ENCODE peak calls at places on chromosomes 11 and 22, in five cellular contexts. One of them, this sample, is unnamed. For H3K79me1, the result is how much of the 10 kb centered on the place peaks cover.

GRCh38 chr11:123161386-123161785 is 33.7 kb downstream of the CLMP start:
- DNase-seq in H1: no peak
- DNase-seq in H9: no peak
- DNase-seq in trophoblast cell: no peak
- DNase-seq in mesenchymal stem cell: no peak
- DNase-seq in this sample: no peak

GRCh38 chr22:38114484-38115398 is 4.3 kb upstream of the BAIAP2L2 start:
- DNase-seq in H9: peak
- DNase-seq in H1: peak
- DNase-seq in trophoblast cell: peak
- DNase-seq in mesenchymal stem cell: peak
- DNase-seq in this sample: peak

GRCh38 chr22:36816635-36817428 is at the start of gene PVALB:
- DNase-seq in trophoblast cell: no peak
- DNase-seq in mesenchymal stem cell: peak
- DNase-seq in H9: no peak
- DNase-seq in H1: peak
- DNase-seq in this sample: no peak

GRCh38 chr11:24935059-24935458 is 438.2 kb downstream of the LUZP2 start:
- DNase-seq in trophoblast cell: no peak
- DNase-seq in H9: no peak
- DNase-seq in mesenchymal stem cell: peak
- DNase-seq in H1: no peak
- DNase-seq in this sample: no peak

GRCh38 chr22:21818487-21819182 is 48.8 kb downstream of the MAPK1 start:
- DNase-seq in H9: peak
- DNase-seq in mesenchymal stem cell: no peak
- DNase-seq in H1: no peak
- DNase-seq in trophoblast cell: no peak
- DNase-seq in this sample: no peak

GRCh38 chr11:134062255-134063030 is 6.4 kb upstream of the JAM3 start:
- DNase-seq in H9: no peak
- DNase-seq in trophoblast cell: no peak
- DNase-seq in H1: peak
- DNase-seq in mesenchymal stem cell: no peak
- DNase-seq in this sample: no peak

GRCh38 chr22:46542011-46542985 is 4.9 kb upstream of the CELSR1 start:
- DNase-seq in mesenchymal stem cell: peak
- DNase-seq in trophoblast cell: peak
- DNase-seq in H9: peak
- DNase-seq in H1: peak
- DNase-seq in this sample: peak

GRCh38 chr11:61967924-61968757 is 707 bp upstream of the FTH1 start:
- DNase-seq in trophoblast cell: peak
- DNase-seq in H9: no peak
- DNase-seq in mesenchymal stem cell: no peak
- DNase-seq in H1: no peak
- DNase-seq in this sample: no peak

GRCh38 chr11:41921991-41922390 is 462.5 kb upstream of the LRRC4C start:
- DNase-seq in mesenchymal stem cell: no peak
- DNase-seq in H1: no peak
- DNase-seq in trophoblast cell: no peak
- DNase-seq in H9: peak
- DNase-seq in this sample: peak

GRCh38 chr22:36015806-36016519 is 12.7 kb downstream of the RBFOX2 start:
- DNase-seq in H1: no peak
- DNase-seq in mesenchymal stem cell: no peak
- DNase-seq in H9: no peak
- DNase-seq in trophoblast cell: no peak
- DNase-seq in this sample: no peak

GRCh38 chr11:127789887-127790286 is 789.3 kb upstream of the KIRREL3 start:
- DNase-seq in trophoblast cell: no peak
- DNase-seq in mesenchymal stem cell: peak
- DNase-seq in H9: peak
- DNase-seq in H1: no peak
- DNase-seq in this sample: peak

GRCh38 chr11:42951266-42951665 is 360.5 kb upstream of the API5 start:
- DNase-seq in H1: no peak
- DNase-seq in H9: no peak
- DNase-seq in trophoblast cell: no peak
- DNase-seq in mesenchymal stem cell: no peak
- DNase-seq in this sample: no peak

GRCh38 chr11:8963569-8964323 is 496 bp downstream of the TMEM9B start:
- DNase-seq in trophoblast cell: peak
- DNase-seq in H9: peak
- DNase-seq in H1: peak
- DNase-seq in mesenchymal stem cell: no peak
- DNase-seq in this sample: no peak

GRCh38 chr22:36901411-36902142 is 11.9 kb upstream of the CSF2RB start:
- DNase-seq in trophoblast cell: no peak
- DNase-seq in H1: no peak
- DNase-seq in mesenchymal stem cell: no peak
- DNase-seq in H9: no peak
- DNase-seq in this sample: no peak

GRCh38 chr22:50722048-50722701 is 15.8 kb upstream of the ACR start:
- DNase-seq in mesenchymal stem cell: no peak
- DNase-seq in trophoblast cell: no peak
- DNase-seq in H9: no peak
- DNase-seq in H1: no peak
- DNase-seq in this sample: no peak

GRCh38 chr11:73645972-73646631 is at the start of gene PLEKHB1:
- DNase-seq in mesenchymal stem cell: no peak
- DNase-seq in trophoblast cell: no peak
- DNase-seq in H1: peak
- DNase-seq in H9: peak
- DNase-seq in this sample: peak

GRCh38 chr11:27864046-27865025 is 164.1 kb upstream of the BDNF start:
- DNase-seq in mesenchymal stem cell: no peak
- DNase-seq in trophoblast cell: no peak
- DNase-seq in H9: no peak
- DNase-seq in H1: no peak
- DNase-seq in this sample: peak

GRCh38 chr11:115631609-115632008 is 127.4 kb upstream of the CADM1 start:
- DNase-seq in trophoblast cell: no peak
- DNase-seq in mesenchymal stem cell: no peak
- DNase-seq in H1: no peak
- DNase-seq in H9: no peak
- DNase-seq in this sample: no peak

DNA sequence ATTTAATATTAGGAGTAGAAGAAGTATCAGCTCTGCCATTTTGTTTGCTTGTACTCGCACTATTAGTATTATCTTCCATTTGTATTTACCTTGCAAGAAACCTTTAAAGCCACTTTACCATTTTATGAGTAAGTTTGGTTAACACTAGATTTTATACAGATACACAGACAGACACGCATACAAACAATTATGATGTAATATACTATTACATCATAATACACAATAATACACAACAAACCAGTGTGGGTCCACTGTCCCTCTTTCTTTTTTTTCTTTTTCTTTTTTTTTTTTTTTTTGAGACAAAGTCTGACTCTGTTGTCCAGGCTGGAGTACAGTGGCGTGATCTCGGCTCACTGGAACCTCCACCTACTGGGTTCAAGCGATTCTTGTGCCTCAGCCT is 170.3 kb upstream of the NARS2 start:
- DNase-seq in mesenchymal stem cell: no peak
- DNase-seq in trophoblast cell: no peak
- DNase-seq in H9: no peak
- DNase-seq in H1: no peak
- DNase-seq in this sample: no peak
- H2BK12ac ChIP-seq in mesenchymal stem cell: no peak
- H2BK12ac ChIP-seq in trophoblast cell: no peak
- H2BK12ac ChIP-seq in H9: no peak
- H2BK12ac ChIP-seq in H1: no peak
- H2BK12ac ChIP-seq in this sample: no peak

GRCh38 chr22:25393121-25393805 is 171.2 kb upstream of the GRK3 start:
- DNase-seq in H9: no peak
- DNase-seq in H1: peak
- DNase-seq in trophoblast cell: no peak
- DNase-seq in mesenchymal stem cell: no peak
- DNase-seq in this sample: no peak

GRCh38 chr22:25389541-25389919 is 170.1 kb downstream of the CRYBB2 start:
- DNase-seq in H9: no peak
- DNase-seq in trophoblast cell: no peak
- DNase-seq in mesenchymal stem cell: no peak
- DNase-seq in H1: peak
- DNase-seq in this sample: no peak

GRCh38 chr22:25390297-25391240 is 171.1 kb downstream of the CRYBB2 start:
- DNase-seq in H1: no peak
- DNase-seq in trophoblast cell: no peak
- DNase-seq in H9: no peak
- DNase-seq in mesenchymal stem cell: no peak
- DNase-seq in this sample: no peak

GRCh38 chr22:25395468-25395867 is 169.0 kb upstream of the GRK3 start:
- DNase-seq in trophoblast cell: no peak
- DNase-seq in H9: no peak
- DNase-seq in mesenchymal stem cell: no peak
- DNase-seq in H1: no peak
- DNase-seq in this sample: no peak

DNA sequence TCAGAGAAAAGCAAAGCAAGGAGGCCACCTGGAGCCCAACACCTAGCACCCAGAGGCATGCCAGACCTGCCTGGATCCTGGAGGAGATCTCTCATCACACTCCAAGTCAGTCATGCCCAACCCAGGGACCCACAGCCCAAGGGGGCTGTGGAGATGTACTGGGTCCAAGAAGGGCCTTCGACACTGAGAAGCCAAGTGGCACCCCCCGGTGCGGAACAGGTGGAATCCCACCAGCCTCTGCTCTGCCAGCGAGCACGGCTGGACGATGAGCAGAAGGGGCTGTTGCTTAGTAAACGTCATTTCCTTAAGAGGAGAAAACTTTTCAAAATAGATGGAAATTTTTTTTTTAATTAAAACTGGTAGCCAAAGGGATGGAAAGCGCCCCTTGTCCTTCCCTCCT is 171.9 kb upstream of the GRK3 start:
- DNase-seq in H9: no peak
- DNase-seq in trophoblast cell: no peak
- DNase-seq in H1: no peak
- DNase-seq in mesenchymal stem cell: no peak
- DNase-seq in this sample: no peak
- H3K79me1 ChIP-seq in H9: under half
- H3K79me1 ChIP-seq in trophoblast cell: under half
- H3K79me1 ChIP-seq in H1: under half
- H3K79me1 ChIP-seq in mesenchymal stem cell: half or more
- H3K79me1 ChIP-seq in this sample: under half

GRCh38 chr11:105193260-105193659 is 53.7 kb upstream of the CARD18 start:
- DNase-seq in mesenchymal stem cell: no peak
- DNase-seq in H1: no peak
- DNase-seq in trophoblast cell: no peak
- DNase-seq in H9: no peak
- DNase-seq in this sample: no peak
- H2BK12ac ChIP-seq in mesenchymal stem cell: no peak
- H2BK12ac ChIP-seq in H1: no peak
- H2BK12ac ChIP-seq in trophoblast cell: no peak
- H2BK12ac ChIP-seq in H9: no peak
- H2BK12ac ChIP-seq in this sample: no peak

GRCh38 chr11:48063424-48063978 is 83.1 kb downstream of the PTPRJ start:
- DNase-seq in H9: no peak
- DNase-seq in trophoblast cell: peak
- DNase-seq in H1: no peak
- DNase-seq in mesenchymal stem cell: peak
- DNase-seq in this sample: no peak

GRCh38 chr11:48064306-48064705 is 83.9 kb downstream of the PTPRJ start:
- DNase-seq in trophoblast cell: no peak
- DNase-seq in H1: no peak
- DNase-seq in H9: no peak
- DNase-seq in mesenchymal stem cell: peak
- DNase-seq in this sample: no peak

GRCh38 chr11:48062649-48063048 is 82.3 kb downstream of the PTPRJ start:
- DNase-seq in mesenchymal stem cell: no peak
- DNase-seq in H9: no peak
- DNase-seq in H1: no peak
- DNase-seq in trophoblast cell: peak
- DNase-seq in this sample: no peak

GRCh38 chr11:48066881-48067800 is 86.8 kb downstream of the PTPRJ start:
- DNase-seq in trophoblast cell: no peak
- DNase-seq in mesenchymal stem cell: no peak
- DNase-seq in H1: no peak
- DNase-seq in H9: no peak
- DNase-seq in this sample: no peak
- H3K79me1 ChIP-seq in trophoblast cell: under half
- H3K79me1 ChIP-seq in mesenchymal stem cell: under half
- H3K79me1 ChIP-seq in H1: under half
- H3K79me1 ChIP-seq in H9: under half
- H3K79me1 ChIP-seq in this sample: under half